ENCODE peak calls at places on chromosomes 2 and 18, in nine cellular contexts. N is adrenal gland, T is HFF-Myc, S is esophagus squamous epithelium, M is mammary epithelial cell, R is left lung, D is heart left ventricle, Y is HL-60, K is cardiac fibroblast. B is an unnamed sample.

GRCh38 chr18:47050468-47050867 is 15.0 kb upstream of the ELOA2 start:
- DNase-seq in K (peak; percentile 68), T (peak; percentile 14), D (no peak), M (peak; percentile 27), R (no peak), Y (peak; percentile 2), N (peak; percentile 47), S (no peak), B (peak; percentile 29)

GRCh38 chr2:36178384-36178783 is 177.2 kb upstream of the CRIM1 start:
- DNase-seq in Y (no peak), R (no peak), T (no peak), N (no peak), D (no peak), M (peak; percentile 81), S (no peak), K (no peak), B (no peak)

GRCh38 chr2:159933727-159934049 is 128.7 kb downstream of the PLA2R1 start:
- DNase-seq in M (no peak), R (no peak), D (no peak), Y (peak; percentile 35), S (no peak), T (no peak), N (peak; percentile 8), K (peak; percentile 38), B (peak; percentile 75)

GRCh38 chr2:104929663-104930062 is 75.7 kb downstream of the POU3F3 start:
- DNase-seq in R (no peak), K (no peak), N (no peak), D (no peak), M (no peak), Y (no peak), S (no peak), T (no peak), B (no peak)

GRCh38 chr2:231541605-231542509 is 11.6 kb upstream of the NMUR1 start:
- DNase-seq in K (peak; percentile 63), D (no peak), M (no peak), T (no peak), S (no peak), Y (no peak), R (no peak), N (no peak), B (no peak)

GRCh38 chr18:43931439-43931838 is 654.1 kb upstream of the SYT4 start:
- DNase-seq in N (no peak), T (peak; percentile 20), Y (no peak), S (no peak), M (no peak), R (no peak), K (peak; percentile 31), D (no peak), B (no peak)

GRCh38 chr2:72131916-72132841 is 15.5 kb downstream of the CYP26B1 start:
- DNase-seq in T (no peak), D (no peak), K (no peak), R (peak; percentile 24), M (no peak), N (no peak), S (no peak), Y (no peak), B (no peak)

GRCh38 chr18:51110073-51110797 is 80.2 kb downstream of the SMAD4 start:
- DNase-seq in M (peak; percentile 25), S (no peak), N (peak; percentile 73), T (no peak), K (peak; percentile 49), Y (peak; percentile 39), R (peak; percentile 58), D (peak; percentile 85), B (no peak)

GRCh38 chr2:216548901-216549321 is 50.3 kb downstream of the RPL37A start:
- DNase-seq in M (no peak), T (no peak), Y (no peak), S (no peak), K (no peak), N (no peak), D (no peak), R (no peak), B (no peak)

GRCh38 chr2:69216535-69217332 is 170.3 kb downstream of the GFPT1 start:
- DNase-seq in K (peak; percentile 92), R (no peak), T (no peak), M (no peak), N (peak; percentile 29), S (no peak), D (peak; percentile 67), Y (no peak), B (no peak)

GRCh38 chr18:21314721-21315120 is 72.7 kb downstream of the GREB1L start:
- DNase-seq in M (peak; percentile 40), T (no peak), S (no peak), Y (no peak), K (no peak), D (no peak), R (no peak), N (no peak), B (no peak)

GRCh38 chr2:2574401-2575184 is 243.5 kb upstream of the MYT1L start:
- DNase-seq in R (no peak), S (no peak), K (no peak), M (no peak), D (no peak), Y (no peak), N (no peak), T (no peak), B (no peak)

GRCh38 chr18:38545071-38545470 is 979.5 kb upstream of the CELF4 start:
- DNase-seq in Y (no peak), M (peak; percentile 77), K (peak; percentile 1), D (no peak), R (no peak), S (no peak), N (no peak), T (no peak), B (peak; percentile 5)

GRCh38 chr2:143503280-143503679 is 374.1 kb downstream of the ARHGAP15 start:
- DNase-seq in T (no peak), M (no peak), N (no peak), R (no peak), Y (no peak), K (no peak), D (no peak), S (no peak), B (no peak)

DNA sequence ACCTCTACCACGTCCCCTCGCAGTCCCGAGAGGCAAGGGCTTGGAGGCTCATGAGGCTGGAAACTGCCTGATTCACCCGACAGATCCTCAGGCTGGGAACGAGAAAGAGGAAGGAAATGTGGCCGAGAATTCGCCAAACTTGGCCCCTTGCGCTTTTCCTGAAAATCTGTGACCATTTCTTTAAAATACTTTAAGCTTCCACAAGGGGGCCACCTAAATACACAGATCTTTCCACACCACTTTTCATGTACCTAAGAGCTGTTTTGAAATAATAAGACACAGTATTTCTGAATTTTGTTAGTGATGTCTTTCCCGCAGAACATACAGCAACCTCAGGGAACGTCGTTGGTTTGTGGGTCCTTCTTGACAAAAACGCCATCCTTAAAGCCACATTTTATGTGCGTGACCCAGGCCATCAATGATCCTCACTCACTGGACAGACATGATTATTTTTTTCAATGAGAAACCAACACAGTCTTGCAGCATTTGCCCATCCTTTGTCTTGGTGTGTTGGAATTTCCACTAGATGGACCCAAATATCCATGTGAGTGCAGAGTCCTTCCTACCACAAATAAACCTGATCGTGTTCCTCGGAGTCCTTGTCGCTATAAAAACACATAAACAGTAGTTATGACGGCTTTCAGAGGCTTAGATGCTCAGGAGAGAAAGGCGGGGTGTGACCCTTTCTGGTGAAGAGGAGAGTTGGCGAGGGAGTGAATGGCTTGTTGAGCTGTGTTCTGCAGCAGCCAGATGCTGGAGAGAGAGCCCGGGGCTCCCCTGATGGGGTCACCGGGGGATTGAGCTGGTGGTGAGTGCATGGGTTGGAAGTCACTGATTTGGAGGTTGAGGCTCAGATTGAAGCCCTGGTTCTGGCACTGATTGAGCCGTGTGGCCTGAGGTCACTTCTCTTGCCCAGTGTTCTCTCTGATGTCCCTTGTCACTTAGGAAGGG is 25.0 kb downstream of the DCDC2C start:
- DNase-seq in Y (no peak), T (no peak), S (no peak), D (no peak), M (peak; percentile 12), R (no peak), N (peak; percentile 38), K (peak; percentile 65), B (no peak)
- TF ChIP-seq CTCF in Y (peak; percentile 41), T (peak; percentile 42), S (no peak), D (peak; percentile 48), M (peak; percentile 41), R (peak; percentile 70), N (peak; percentile 58), K (peak; percentile 50), B (peak; percentile 58)

DNA sequence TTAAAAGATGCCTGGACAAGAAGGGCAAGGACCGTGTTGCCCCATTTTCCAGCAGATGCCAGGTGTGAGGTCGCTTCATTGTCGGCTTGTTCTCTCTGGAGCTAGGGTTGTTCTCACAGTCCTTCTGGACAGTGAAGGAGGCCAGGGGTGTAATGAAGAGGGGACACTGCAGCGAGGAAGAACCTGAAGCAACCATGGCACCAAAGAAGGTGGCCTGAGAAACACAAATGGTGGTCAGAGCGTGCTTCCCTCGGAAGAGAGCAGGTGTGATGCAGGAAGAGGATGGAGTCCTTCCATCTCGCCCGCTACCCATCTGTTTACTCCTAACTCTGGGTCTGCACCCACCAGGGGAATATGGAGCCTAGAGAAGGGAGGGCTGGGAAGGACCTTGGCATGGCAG is 50.3 kb upstream of the TWIST2 start:
- DNase-seq in Y (no peak), M (no peak), R (no peak), S (no peak), N (no peak), D (no peak), T (no peak), K (no peak), B (no peak)
- H3K4me3 ChIP-seq in Y (no peak overlapping the region), M (no peak overlapping the region), R (no peak overlapping the region), S (no peak overlapping the region), N (no peak overlapping the region), D (no peak overlapping the region), T (no peak overlapping the region), K (no peak overlapping the region), B (no peak overlapping the region)

GRCh38 chr2:170377469-170378207 is 199.7 kb downstream of the MYO3B start:
- DNase-seq in M (no peak), T (no peak), R (no peak), D (no peak), Y (no peak), N (no peak), K (no peak), S (no peak), B (no peak)
- TF ChIP-seq CTCF in M (no peak), T (no peak), R (no peak), D (no peak), Y (no peak), N (no peak), K (peak; percentile 14), S (no peak), B (no peak)

GRCh38 chr2:7598402-7598801 is 681.2 kb downstream of the RNF144A start:
- DNase-seq in S (no peak), N (no peak), T (no peak), D (no peak), Y (no peak), M (no peak), K (no peak), R (no peak), B (no peak)

GRCh38 chr2:7593286-7593685 is 676.1 kb downstream of the RNF144A start:
- DNase-seq in K (no peak), R (no peak), M (no peak), Y (no peak), D (no peak), S (no peak), N (no peak), T (no peak), B (no peak)

GRCh38 chr2:7592618-7593140 is 675.5 kb downstream of the RNF144A start:
- DNase-seq in T (no peak), Y (no peak), N (no peak), K (no peak), M (no peak), S (no peak), R (no peak), D (no peak), B (no peak)

GRCh38 chr2:7594211-7594610 is 677.0 kb downstream of the RNF144A start:
- DNase-seq in R (no peak), S (no peak), Y (no peak), N (no peak), M (no peak), T (no peak), K (no peak), D (no peak), B (no peak)

GRCh38 chr2:7595181-7595580 is 678.0 kb downstream of the RNF144A start:
- DNase-seq in S (no peak), K (no peak), M (no peak), N (no peak), Y (no peak), D (no peak), R (no peak), T (no peak), B (no peak)
- H3K4me3 ChIP-seq in S (no peak overlapping the region), K (no peak overlapping the region), M (no peak overlapping the region), N (no peak overlapping the region), Y (no peak overlapping the region), D (no peak overlapping the region), R (no peak overlapping the region), T (no peak overlapping the region), B (no peak overlapping the region)